ENCODE peak calls at places on chromosomes 7 and 10, in eight cellular contexts. L, I, F, N, U, T, K and R are unnamed samples.

GRCh38 chr10:25813511-25813910 is 120.5 kb upstream of the MYO3A start:
- DNase-seq in K (no peak), T (no peak), L (no peak), I (no peak), N (no peak), U (no peak), F (no peak), R (no peak)

GRCh38 chr7:47737606-47738005 is 155.7 kb upstream of the TNS3 start:
- DNase-seq in F (no peak), T (no peak), I (no peak), N (no peak), U (no peak), L (no peak), K (no peak), R (no peak)

GRCh38 chr10:58951750-58952149 is 224.7 kb upstream of the PHYHIPL start:
- DNase-seq in N (no peak), L (no peak), F (no peak), T (no peak), U (no peak), K (no peak), I (no peak), R (no peak)

GRCh38 chr7:79504607-79505389 is 51.3 kb upstream of the MAGI2 start:
- DNase-seq in I (peak; percentile 29), F (no peak), N (no peak), U (peak; percentile 9), K (no peak), T (no peak), L (no peak), R (no peak)

GRCh38 chr7:22561895-22562593 is 62.1 kb upstream of the STEAP1B start:
- DNase-seq in F (no peak), I (no peak), U (no peak), L (peak; percentile 84), N (no peak), T (no peak), K (no peak), R (peak; percentile 64)

GRCh38 chr7:28179081-28180030 is 1.2 kb downstream of the JAZF1 start:
- DNase-seq in F (peak; percentile 59), U (no peak), L (no peak), N (peak; percentile 86), K (peak; percentile 58), T (peak; percentile 74), I (peak; percentile 64), R (peak; percentile 58)

GRCh38 chr10:71394926-71395562 is 1.7 kb upstream of the CDH23 start:
- DNase-seq in I (no peak), U (no peak), K (no peak), F (no peak), T (no peak), L (no peak), N (no peak), R (no peak)

GRCh38 chr7:113085781-113086390 is 741 bp downstream of the GPR85 start:
- DNase-seq in K (peak; percentile 7), I (no peak), T (no peak), L (no peak), F (no peak), N (no peak), U (no peak), R (no peak)

GRCh38 chr7:66036788-66037187 is 38.8 kb upstream of the ASL start:
- DNase-seq in K (no peak), T (no peak), I (no peak), F (no peak), L (no peak), U (no peak), N (no peak), R (no peak)

GRCh38 chr7:131007439-131008330 is 273.7 kb upstream of the KLF14 start:
- DNase-seq in T (peak; percentile 65), I (peak; percentile 57), N (peak; percentile 64), L (no peak), F (no peak), K (peak; percentile 13), U (peak; percentile 70), R (peak; percentile 82)

GRCh38 chr10:4260483-4260882 is 475.5 kb upstream of the KLF6 start:
- DNase-seq in T (no peak), N (no peak), K (no peak), F (no peak), I (no peak), L (no peak), U (no peak), R (no peak)

GRCh38 chr10:71900441-71901180 is 49.6 kb upstream of the PSAP start:
- DNase-seq in T (no peak), N (no peak), I (no peak), K (no peak), L (no peak), U (no peak), F (no peak), R (no peak)

GRCh38 chr10:109966961-109967738 is 40.6 kb upstream of the ADD3 start:
- DNase-seq in I (no peak), T (no peak), K (peak; percentile 38), F (no peak), U (peak; percentile 82), N (no peak), L (no peak), R (no peak)

GRCh38 chr10:57973451-57973850 is 294.2 kb downstream of the IPMK start:
- DNase-seq in U (no peak), I (no peak), F (no peak), K (no peak), L (no peak), N (no peak), T (no peak), R (no peak)

GRCh38 chr10:100148353-100149211 is 37.2 kb downstream of the ERLIN1 start:
- DNase-seq in T (no peak), L (peak; percentile 74), K (no peak), U (peak; percentile 43), F (no peak), I (no peak), N (no peak), R (peak; percentile 64)

GRCh38 chr10:34811968-34812514 is 3.1 kb downstream of the PARD3 start:
- DNase-seq in T (no peak), U (no peak), L (no peak), F (no peak), N (no peak), I (no peak), K (no peak), R (no peak)

DNA sequence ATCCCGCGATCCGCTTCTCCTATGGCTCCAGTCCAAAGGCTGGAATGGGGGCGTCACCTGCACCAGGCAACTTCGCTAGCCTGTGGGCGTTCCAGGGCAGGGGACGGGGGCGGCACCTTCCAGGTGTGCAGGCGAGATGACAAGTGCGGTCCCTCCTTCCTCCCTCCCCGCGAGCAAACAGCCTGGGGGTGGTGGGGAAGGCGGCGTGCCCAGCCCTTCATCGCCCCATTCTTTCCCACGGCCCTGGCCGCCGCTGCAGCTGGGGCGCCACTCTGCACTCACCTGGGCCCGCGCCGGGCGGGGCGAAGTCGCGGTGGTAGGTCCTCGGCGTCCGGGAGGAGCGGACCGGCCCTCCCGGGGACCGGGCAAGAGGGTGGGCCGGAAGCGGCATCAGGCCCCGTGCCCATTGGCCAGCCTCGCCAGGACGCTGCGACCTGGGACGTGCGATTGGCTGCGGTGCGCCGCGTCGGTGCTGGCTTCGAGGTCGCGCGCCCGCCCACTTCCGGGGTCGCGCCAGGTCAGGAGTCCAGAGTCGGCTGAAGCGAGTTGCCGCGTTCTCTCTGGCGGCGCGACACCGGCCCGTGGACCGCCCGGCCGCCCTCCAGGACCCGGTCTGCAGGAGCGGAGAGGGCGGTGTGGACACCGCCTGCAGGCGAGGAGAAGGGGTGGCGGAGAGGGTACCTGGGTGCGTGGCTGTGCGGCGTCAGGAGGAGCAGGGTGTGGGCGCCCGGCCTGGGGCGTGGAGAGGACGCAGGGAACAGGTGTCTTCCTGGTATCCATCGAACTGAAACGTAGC is at the start of gene TECPR1:
- DNase-seq in N (peak; percentile 98), K (peak; percentile 86), I (peak; percentile 89), T (peak; percentile 94), L (peak; percentile 98), F (peak; percentile 95), U (peak; percentile 90), R (peak; percentile 96)
- TF ChIP-seq CTCF in N (no peak), K (no peak), I (no peak), T (no peak), L (no peak), F (no peak), U (no peak), R (no peak)

DNA sequence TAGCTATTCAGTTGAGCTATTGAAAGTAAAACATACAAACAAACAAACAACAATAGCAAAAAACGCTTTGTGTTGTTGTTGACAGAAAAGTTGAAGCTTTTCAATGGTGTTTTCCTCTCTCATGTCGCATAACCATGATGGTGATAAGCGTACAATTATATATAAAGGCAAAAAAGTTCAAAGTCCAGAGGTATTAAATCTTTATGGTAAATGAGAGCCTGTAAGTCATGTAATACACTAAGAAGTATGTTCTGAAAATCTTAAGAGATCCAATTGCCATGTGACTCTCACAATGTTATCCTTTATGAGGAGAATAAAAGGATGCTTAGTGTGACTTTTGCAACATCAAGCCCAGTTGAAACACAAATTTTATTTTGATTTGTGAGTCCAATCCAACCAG is 93.9 kb downstream of the PPP1R9A start:
- DNase-seq in N (no peak), T (no peak), F (no peak), L (no peak), U (no peak), K (no peak), I (no peak), R (no peak)
- TF ChIP-seq CTCF in N (no peak), T (no peak), F (no peak), L (no peak), U (no peak), K (no peak), I (no peak), R (no peak)

GRCh38 chr7:3280445-3280844 is 20.6 kb upstream of the SDK1 start:
- DNase-seq in F (no peak), T (no peak), N (no peak), L (no peak), I (no peak), K (no peak), U (no peak), R (no peak)

GRCh38 chr7:3279147-3279818 is 21.8 kb upstream of the SDK1 start:
- DNase-seq in T (no peak), L (no peak), K (no peak), I (no peak), F (no peak), U (no peak), N (no peak), R (no peak)

GRCh38 chr7:3285652-3286051 is 15.4 kb upstream of the SDK1 start:
- DNase-seq in T (no peak), K (no peak), N (no peak), F (no peak), L (no peak), I (no peak), U (no peak), R (no peak)

GRCh38 chr7:3283130-3283704 is 17.8 kb upstream of the SDK1 start:
- DNase-seq in L (no peak), I (no peak), N (no peak), F (no peak), T (no peak), U (no peak), K (no peak), R (no peak)

DNA sequence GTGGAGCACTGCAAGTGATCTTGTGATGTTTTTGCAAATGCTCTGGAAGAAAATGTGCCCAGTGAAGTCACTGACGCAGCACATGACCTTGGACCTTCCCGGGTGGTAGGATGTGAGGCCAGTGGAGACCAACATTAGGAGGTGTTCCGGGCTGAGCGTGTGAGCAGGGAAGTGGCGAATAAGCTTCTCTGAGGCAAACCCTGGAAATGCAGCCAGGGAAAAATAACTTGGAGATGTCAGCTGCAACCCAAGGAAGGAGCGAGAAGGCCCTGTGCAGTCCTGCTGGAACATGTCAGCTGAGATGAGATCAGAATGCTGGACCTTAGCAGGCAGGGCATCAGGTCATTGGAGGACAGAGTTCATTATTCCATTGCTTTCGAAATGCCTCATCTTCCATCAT is 18.6 kb upstream of the SDK1 start:
- DNase-seq in N (peak; percentile 70), T (peak; percentile 79), U (no peak), I (no peak), F (peak; percentile 55), K (no peak), L (no peak), R (no peak)
- TF ChIP-seq CTCF in N (no peak), T (peak; percentile 25), U (no peak), I (no peak), F (no peak), K (no peak), L (no peak), R (no peak)

GRCh38 chr10:108783897-108784296 is 1139.4 kb downstream of the XPNPEP1 start:
- DNase-seq in L (no peak), T (no peak), K (peak; percentile 19), I (no peak), N (no peak), U (peak; percentile 13), F (no peak), R (peak; percentile 83)
- TF ChIP-seq CTCF in L (no peak), T (no peak), K (peak; percentile 40), I (no peak), N (no peak), U (no peak), F (no peak), R (peak; percentile 66)